ENCODE peak calls at places on chromosome 17, in four cellular contexts. F, V, Q and J are unnamed samples.

GRCh38 chr17:9350083-9350482 is 225.5 kb downstream of the STX8 start:
- DNase-seq in V (peak), Q (no peak), F (no peak), J (no peak)

GRCh38 chr17:50210249-50211225 is 9.1 kb upstream of the COL1A1 start:
- DNase-seq in Q (peak), V (peak), F (no peak), J (no peak)

GRCh38 chr17:19270951-19271611 is 33.9 kb downstream of the EPN2 start:
- DNase-seq in V (no peak), F (no peak), Q (no peak), J (no peak)

GRCh38 chr17:38982858-38983746 is 15.9 kb upstream of the FBXO47 start:
- DNase-seq in F (no peak), Q (no peak), V (peak), J (peak)

GRCh38 chr17:76644995-76645394 is 1.4 kb upstream of the ST6GALNAC1 start:
- DNase-seq in V (no peak), Q (no peak), F (no peak), J (no peak)

GRCh38 chr17:79322216-79323123 is 247.8 kb downstream of the ENGASE start:
- DNase-seq in F (no peak), Q (no peak), V (no peak), J (no peak)

GRCh38 chr17:80594666-80595269 is 50.1 kb downstream of the RPTOR start:
- DNase-seq in V (no peak), F (no peak), Q (no peak), J (no peak)

GRCh38 chr17:41794603-41794975 is 8.1 kb upstream of the JUP start:
- DNase-seq in Q (no peak), F (no peak), V (no peak), J (no peak)

GRCh38 chr17:75457047-75457654 is 716 bp downstream of the TMEM94 start:
- DNase-seq in F (no peak), Q (no peak), V (peak), J (peak)

GRCh38 chr17:61794792-61795191 is 68.5 kb downstream of the BRIP1 start:
- DNase-seq in Q (no peak), F (no peak), V (no peak), J (no peak)

GRCh38 chr17:48718781-48719641 is 3.3 kb downstream of the PRAC1 start:
- DNase-seq in V (no peak), F (no peak), Q (peak), J (no peak)

GRCh38 chr17:76136276-76137025 is 4.6 kb downstream of the FOXJ1 start:
- DNase-seq in F (no peak), Q (no peak), V (no peak), J (no peak)

GRCh38 chr17:20908373-20909273 is 134.2 kb downstream of the USP22 start:
- DNase-seq in F (peak), V (peak), Q (peak), J (peak)

GRCh38 chr17:17073006-17073626 is 30.9 kb downstream of the MPRIP start:
- DNase-seq in V (no peak), Q (no peak), F (no peak), J (no peak)

GRCh38 chr17:51121620-51122472 is 1.2 kb upstream of the SPAG9 start:
- DNase-seq in V (peak), F (peak), Q (peak), J (peak)

GRCh38 chr17:63622571-63623390 is 564 bp downstream of the MAP3K3 start:
- DNase-seq in F (peak), Q (peak), V (peak), J (peak)

GRCh38 chr17:11990363-11990983 is 6.8 kb downstream of the ZNF18 start:
- DNase-seq in Q (no peak), V (no peak), F (no peak), J (no peak)

GRCh38 chr17:50212121-50212843 is 10.9 kb upstream of the COL1A1 start:
- DNase-seq in Q (peak), V (no peak), F (no peak), J (no peak)

GRCh38 chr17:83177611-83178532 is 98.5 kb downstream of the METRNL start:
- DNase-seq in Q (peak), F (peak), V (no peak), J (no peak)

GRCh38 chr17:21375162-21375560 is 996 bp upstream of the KCNJ12 start:
- DNase-seq in F (no peak), V (no peak), Q (no peak), J (no peak)

GRCh38 chr17:83189673-83190385 is 110.4 kb downstream of the METRNL start:
- DNase-seq in Q (no peak), V (no peak), F (peak), J (peak)

GRCh38 chr17:80287806-80288579 is 27.3 kb downstream of the RNF213 start:
- DNase-seq in V (no peak), Q (no peak), F (no peak), J (no peak)

GRCh38 chr17:61492759-61493526 is 40.7 kb downstream of the TBX4 start:
- DNase-seq in F (no peak), Q (peak), V (no peak), J (no peak)

GRCh38 chr17:49708515-49709161 is 874 bp upstream of the SLC35B1 start:
- DNase-seq in V (no peak), F (no peak), Q (no peak), J (no peak)

GRCh38 chr17:67050476-67051154 is 6.3 kb downstream of the CACNG1 start:
- DNase-seq in Q (no peak), F (no peak), V (no peak), J (no peak)

GRCh38 chr17:410674-411401 is 58.2 kb upstream of the RPH3AL start:
- DNase-seq in F (no peak), Q (no peak), V (no peak), J (peak)

GRCh38 chr17:80921741-80922579 is 69.7 kb upstream of the CHMP6 start:
- DNase-seq in F (no peak), Q (no peak), V (no peak), J (no peak)

GRCh38 chr17:51638909-51639308 is 378.6 kb downstream of the UTP18 start:
- DNase-seq in F (no peak), V (no peak), Q (no peak), J (no peak)

GRCh38 chr17:76077582-76078110 is 1.3 kb upstream of the ZACN start:
- DNase-seq in F (no peak), V (no peak), Q (no peak), J (no peak)

GRCh38 chr17:75512946-75513666 is 2.2 kb downstream of the CASKIN2 start:
- DNase-seq in Q (no peak), F (no peak), V (no peak), J (no peak)

GRCh38 chr17:6544011-6544370 is 12.4 kb downstream of the PITPNM3 start:
- DNase-seq in V (no peak), F (no peak), Q (no peak), J (no peak)

GRCh38 chr17:40500709-40501108 is 714 bp downstream of the TNS4 start:
- DNase-seq in F (no peak), Q (no peak), V (no peak), J (no peak)

GRCh38 chr17:69581061-69581955 is 166.8 kb downstream of the MAP2K6 start:
- DNase-seq in F (no peak), V (no peak), Q (no peak), J (no peak)

GRCh38 chr17:76353004-76353598 is 615 bp downstream of the PRPSAP1 start:
- DNase-seq in V (peak), Q (peak), F (no peak), J (no peak)

GRCh38 chr17:13346081-13346533 is 255.6 kb downstream of the HS3ST3A1 start:
- DNase-seq in V (peak), Q (no peak), F (no peak), J (peak)

GRCh38 chr17:7141824-7142223 is 27.2 kb upstream of the ASGR2 start:
- DNase-seq in F (no peak), V (peak), Q (no peak), J (no peak)